ENCODE peak calls at places on chromosomes 12 and 14, in four cellular contexts. A is mucosa of descending colon, E is endothelial cell, P is nephron progenitor cell. B is an unnamed sample.

GRCh38 chr12:57672801-57673200 is 21.1 kb upstream of the OS9 start:
- DNase-seq in A (no peak), E (no peak), P (no peak), B (no peak)

GRCh38 chr12:97142737-97143450 is 235.8 kb downstream of the NEDD1 start:
- DNase-seq in A (no peak), E (peak), P (peak), B (peak)

GRCh38 chr12:108643941-108644742 is 10.4 kb upstream of the SELPLG start:
- DNase-seq in A (no peak), E (no peak), P (no peak), B (no peak)

GRCh38 chr14:65502676-65503124 is 90.2 kb downstream of the FUT8 start:
- DNase-seq in A (no peak), E (no peak), P (no peak), B (no peak)

GRCh38 chr12:29350080-29350479 is 30.9 kb downstream of the ERGIC2 start:
- DNase-seq in A (no peak), E (no peak), P (no peak), B (no peak)

GRCh38 chr12:3684449-3685051 is 68.4 kb downstream of the CRACR2A start:
- DNase-seq in A (no peak), E (no peak), P (peak), B (no peak)

GRCh38 chr12:19694627-19695026 is 255.3 kb downstream of the AEBP2 start:
- DNase-seq in A (no peak), E (no peak), P (no peak), B (no peak)

GRCh38 chr12:100860611-100861010 is 66.0 kb downstream of the ANO4 start:
- DNase-seq in A (no peak), E (no peak), P (no peak), B (no peak)

GRCh38 chr12:55847033-55847432 is 4.3 kb upstream of the MMP19 start:
- DNase-seq in A (no peak), E (no peak), P (no peak), B (no peak)

GRCh38 chr12:132955094-132955932 is 793 bp downstream of the ZNF605 start:
- DNase-seq in A (no peak), E (peak), P (peak), B (peak)

GRCh38 chr12:28172434-28173030 is 17.7 kb upstream of the CCDC91 start:
- DNase-seq in A (no peak), E (peak), P (peak), B (peak)

GRCh38 chr12:110885152-110885840 is 35.1 kb downstream of the MYL2 start:
- DNase-seq in A (no peak), E (no peak), P (peak), B (peak)

GRCh38 chr12:52495385-52495784 is 2.3 kb upstream of the KRT6A start:
- DNase-seq in A (no peak), E (no peak), P (peak), B (peak)
- TF ChIP-seq CTCF in A (no peak), E (no peak), P (no peak), B (no peak)

GRCh38 chr12:66903782-66904396 is 225.0 kb upstream of the GRIP1 start:
- DNase-seq in A (no peak), E (no peak), P (no peak), B (no peak)
- TF ChIP-seq CTCF in A (no peak), E (no peak), P (no peak), B (no peak)

DNA sequence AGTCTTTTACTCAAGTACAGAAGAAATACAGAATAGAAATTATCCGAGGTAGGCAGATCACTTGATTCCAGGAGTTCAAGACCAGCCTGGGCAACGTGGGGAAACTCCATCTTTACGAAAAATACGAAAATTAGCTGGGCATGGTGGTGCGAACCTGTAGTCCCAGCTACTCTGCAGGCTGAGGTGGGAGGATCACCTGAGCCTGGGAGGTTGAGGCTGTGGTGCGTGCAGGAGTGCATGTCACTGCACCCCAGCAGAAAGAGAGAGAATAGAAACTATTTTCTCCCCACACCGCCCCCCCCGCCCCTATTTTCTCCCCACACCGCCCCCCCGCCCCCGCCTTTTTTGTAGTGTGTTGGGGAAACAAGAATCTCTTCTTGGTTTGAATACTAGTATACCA is 2.2 kb downstream of the DNM1L start:
- DNase-seq in A (no peak), E (no peak), P (no peak), B (no peak)
- TF ChIP-seq CTCF in A (no peak), E (no peak), P (no peak), B (no peak)

DNA sequence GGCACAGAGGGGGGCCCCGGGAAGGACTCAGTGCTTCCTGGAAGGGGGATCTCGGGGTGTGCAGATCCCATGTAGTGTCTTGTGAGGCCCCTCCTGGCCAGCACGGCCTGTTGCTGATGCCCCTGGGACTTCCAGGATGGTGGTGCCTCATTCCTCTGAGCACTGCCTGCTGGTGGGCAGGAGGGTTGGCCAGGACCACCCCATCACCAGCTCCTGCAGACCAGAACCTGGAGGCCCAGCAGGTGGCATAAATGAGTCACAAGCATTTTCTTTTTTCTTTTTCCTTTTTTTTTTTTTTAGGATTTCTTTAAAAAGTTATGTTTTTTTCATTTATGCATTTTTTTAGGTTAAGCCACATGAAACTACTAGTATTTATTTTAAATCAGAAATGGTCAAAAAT is 8.0 kb downstream of the MMP17 start:
- DNase-seq in A (no peak), E (no peak), P (no peak), B (no peak)
- TF ChIP-seq CTCF in A (no peak), E (no peak), P (peak), B (no peak)

DNA sequence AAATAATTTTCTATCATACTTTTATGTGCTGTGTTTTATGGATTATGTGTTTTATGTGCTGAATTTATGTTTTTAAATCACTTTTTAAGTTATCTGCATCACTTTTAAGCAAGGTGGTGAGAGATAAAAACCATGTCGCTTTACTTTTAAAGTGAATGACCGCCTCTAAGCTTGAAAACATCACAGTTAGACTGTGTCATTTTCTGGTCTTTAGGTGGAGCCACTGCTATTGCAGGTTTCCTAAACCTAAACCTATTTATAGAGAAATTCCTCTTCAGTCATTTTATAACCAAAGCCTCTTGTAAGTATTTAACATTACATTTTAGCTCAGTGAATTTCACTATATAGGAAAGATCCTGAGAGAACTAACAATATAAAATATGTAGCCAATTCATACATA is 21.0 kb upstream of the MDM2 start:
- DNase-seq in A (no peak), E (no peak), P (no peak), B (no peak)
- TF ChIP-seq CTCF in A (no peak), E (no peak), P (no peak), B (no peak)

DNA sequence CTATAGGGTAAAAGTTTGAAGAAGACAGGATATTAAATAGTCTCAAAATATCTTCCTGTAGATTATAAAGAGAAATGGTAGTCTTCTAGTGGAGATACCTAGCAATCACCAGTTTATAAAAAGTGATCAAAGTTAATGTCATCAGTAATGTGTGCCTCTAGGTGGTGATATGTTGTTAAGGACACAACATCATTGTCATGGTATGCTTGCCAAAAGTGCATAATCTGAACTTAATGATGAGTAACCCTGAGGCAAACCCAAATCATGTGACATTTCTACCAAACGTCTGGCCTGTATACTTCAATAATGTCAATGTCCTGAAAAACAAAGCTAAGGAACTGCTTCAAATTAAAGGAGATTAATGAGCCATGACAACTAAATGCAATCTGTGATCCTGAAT is 214.7 kb downstream of the PHLDA1 start:
- DNase-seq in A (no peak), E (no peak), P (no peak), B (no peak)
- TF ChIP-seq CTCF in A (no peak), E (no peak), P (no peak), B (no peak)

GRCh38 chr12:51247523-51248206 is 9.0 kb downstream of the DAZAP2 start:
- DNase-seq in A (no peak), E (peak), P (no peak), B (peak)
- TF ChIP-seq CTCF in A (no peak), E (no peak), P (no peak), B (no peak)

GRCh38 chr12:52669426-52669825 is 10.8 kb downstream of the KRT1 start:
- DNase-seq in A (no peak), E (no peak), P (no peak), B (no peak)

GRCh38 chr12:52670506-52670905 is 9.7 kb downstream of the KRT1 start:
- DNase-seq in A (no peak), E (no peak), P (no peak), B (no peak)

GRCh38 chr12:52670961-52671360 is 9.2 kb downstream of the KRT1 start:
- DNase-seq in A (no peak), E (no peak), P (no peak), B (no peak)

GRCh38 chr12:52667931-52668330 is 12.3 kb downstream of the KRT1 start:
- DNase-seq in A (no peak), E (no peak), P (no peak), B (no peak)

GRCh38 chr12:52667509-52667908 is 12.7 kb downstream of the KRT1 start:
- DNase-seq in A (no peak), E (no peak), P (no peak), B (no peak)
- TF ChIP-seq CTCF in A (no peak), E (no peak), P (no peak), B (no peak)